ENCODE peak calls at places on chromosomes 11 and 22, in six cellular contexts. Z is coronary artery, W is RWPE2, E is thoracic aorta, N is lung, T is PC-3. O is an unnamed sample.

GRCh38 chr22:28054622-28054871 is 135.5 kb upstream of the PITPNB start:
- DNase-seq in Z (no peak), W (no peak), E (no peak), N (no peak), T (no peak), O (no peak)

GRCh38 chr11:95563859-95564258 is 225.7 kb downstream of the FAM76B start:
- DNase-seq in Z (no peak), W (no peak), E (no peak), N (no peak), T (no peak), O (no peak)

GRCh38 chr11:12683857-12684256 is 9.6 kb downstream of the TEAD1 start:
- DNase-seq in Z (no peak), W (no peak), E (no peak), N (no peak), T (peak; percentile 68), O (no peak)

GRCh38 chr11:3109434-3109833 is 52.2 kb upstream of the CARS1 start:
- DNase-seq in Z (no peak), W (no peak), E (no peak), N (no peak), T (no peak), O (no peak)

GRCh38 chr11:118322721-118323120 is 18.2 kb downstream of the CD3E start:
- DNase-seq in Z (no peak), W (no peak), E (no peak), N (no peak), T (no peak), O (no peak)

GRCh38 chr11:47399860-47400812 is 8.3 kb upstream of the SLC39A13 start:
- DNase-seq in Z (no peak), W (no peak), E (no peak), N (no peak), T (no peak), O (no peak)

GRCh38 chr11:112082729-112083128 is 3.8 kb downstream of the TIMM8B start:
- DNase-seq in Z (no peak), W (no peak), E (no peak), N (no peak), T (peak; percentile 64), O (no peak)

GRCh38 chr11:108562746-108563581 is 30.6 kb downstream of the EXPH5 start:
- DNase-seq in Z (no peak), W (no peak), E (no peak), N (no peak), T (peak; percentile 49), O (no peak)

GRCh38 chr11:468493-468892 is 18.4 kb downstream of the PTDSS2 start:
- DNase-seq in Z (no peak), W (no peak), E (no peak), N (no peak), T (no peak), O (no peak)

GRCh38 chr22:29023172-29023796 is 38.3 kb downstream of the C22orf31 start:
- DNase-seq in Z (no peak), W (no peak), E (no peak), N (no peak), T (no peak), O (no peak)

GRCh38 chr11:34789196-34789834 is 126.9 kb downstream of the APIP start:
- DNase-seq in Z (no peak), W (no peak), E (no peak), N (no peak), T (no peak), O (no peak)

GRCh38 chr22:50281957-50282356 is 11.8 kb upstream of the MAPK11 start:
- DNase-seq in Z (no peak), W (no peak), E (no peak), N (no peak), T (peak; percentile 56), O (no peak)

GRCh38 chr22:16601437-16602223 is 9.0 kb upstream of the CCT8L2 start:
- DNase-seq in Z (no peak), W (no peak), E (no peak), N (no peak), T (no peak), O (no peak)

GRCh38 chr11:2212411-2213251 is 41.0 kb upstream of the TH start:
- DNase-seq in Z (peak; percentile 66), W (peak; percentile 44), E (no peak), N (no peak), T (no peak), O (no peak)

GRCh38 chr22:42202669-42203068 is 67.8 kb downstream of the TCF20 start:
- DNase-seq in Z (no peak), W (no peak), E (no peak), N (no peak), T (no peak), O (no peak)

GRCh38 chr22:25200967-25201366 is 1.3 kb downstream of the CRYBB3 start:
- DNase-seq in Z (no peak), W (no peak), E (no peak), N (no peak), T (peak; percentile 4), O (no peak)

GRCh38 chr11:94926698-94927237 is 46.6 kb downstream of the CWC15 start:
- DNase-seq in Z (peak; percentile 91), W (no peak), E (peak; percentile 25), N (peak; percentile 59), T (peak; percentile 12), O (no peak)

GRCh38 chr11:96188625-96189006 is 154.4 kb downstream of the MAML2 start:
- DNase-seq in Z (no peak), W (no peak), E (no peak), N (no peak), T (no peak), O (no peak)

GRCh38 chr11:3041699-3042098 is 15.5 kb downstream of the CARS1 start:
- DNase-seq in Z (no peak), W (no peak), E (no peak), N (no peak), T (no peak), O (no peak)

GRCh38 chr11:1817511-1817910 is 17.3 kb upstream of the SYT8 start:
- DNase-seq in Z (no peak), W (no peak), E (no peak), N (no peak), T (peak; percentile 15), O (peak; percentile 44)

GRCh38 chr22:45488764-45489370 is 13.8 kb upstream of the FBLN1 start:
- DNase-seq in Z (no peak), W (no peak), E (no peak), N (no peak), T (no peak), O (no peak)

GRCh38 chr11:85685131-85685819 is 720 bp downstream of the CCDC89 start:
- DNase-seq in Z (peak; percentile 72), W (no peak), E (no peak), N (no peak), T (no peak), O (no peak)

GRCh38 chr11:96222102-96222501 is 120.9 kb downstream of the MAML2 start:
- DNase-seq in Z (no peak), W (no peak), E (no peak), N (no peak), T (no peak), O (no peak)

GRCh38 chr11:87778341-87778740 is 396.9 kb downstream of the RAB38 start:
- DNase-seq in Z (no peak), W (no peak), E (no peak), N (no peak), T (peak; percentile 77), O (no peak)

GRCh38 chr22:49663823-49664222 is 163.8 kb downstream of the BRD1 start:
- DNase-seq in Z (peak; percentile 68), W (peak; percentile 40), E (no peak), N (no peak), T (no peak), O (no peak)

GRCh38 chr11:134069426-134069921 is 602 bp downstream of the JAM3 start:
- DNase-seq in Z (no peak), W (no peak), E (no peak), N (no peak), T (no peak), O (no peak)

GRCh38 chr11:32215157-32215556 is 124.3 kb downstream of the RCN1 start:
- DNase-seq in Z (no peak), W (no peak), E (no peak), N (no peak), T (no peak), O (no peak)

GRCh38 chr11:109864161-109864661 is 229.0 kb upstream of the ZC3H12C start:
- DNase-seq in Z (no peak), W (no peak), E (no peak), N (no peak), T (peak; percentile 15), O (no peak)

GRCh38 chr22:27133951-27134664 is 476.7 kb downstream of the MIAT start:
- DNase-seq in Z (no peak), W (peak; percentile 79), E (no peak), N (peak; percentile 38), T (peak; percentile 43), O (peak; percentile 91)

GRCh38 chr11:15589070-15589626 is 474.4 kb downstream of the INSC start:
- DNase-seq in Z (no peak), W (no peak), E (no peak), N (no peak), T (no peak), O (no peak)

GRCh38 chr11:117946196-117946841 is 17.1 kb upstream of the TMPRSS13 start:
- DNase-seq in Z (no peak), W (no peak), E (no peak), N (peak; percentile 18), T (no peak), O (no peak)

GRCh38 chr11:26709057-26709456 is 12.8 kb downstream of the SLC5A12 start:
- DNase-seq in Z (no peak), W (no peak), E (no peak), N (no peak), T (no peak), O (no peak)
- H3K27ac ChIP-seq in Z (no peak overlapping the region), W (no peak overlapping the region), E (no peak overlapping the region), N (no peak overlapping the region), T (no peak overlapping the region), O (no peak overlapping the region)

DNA sequence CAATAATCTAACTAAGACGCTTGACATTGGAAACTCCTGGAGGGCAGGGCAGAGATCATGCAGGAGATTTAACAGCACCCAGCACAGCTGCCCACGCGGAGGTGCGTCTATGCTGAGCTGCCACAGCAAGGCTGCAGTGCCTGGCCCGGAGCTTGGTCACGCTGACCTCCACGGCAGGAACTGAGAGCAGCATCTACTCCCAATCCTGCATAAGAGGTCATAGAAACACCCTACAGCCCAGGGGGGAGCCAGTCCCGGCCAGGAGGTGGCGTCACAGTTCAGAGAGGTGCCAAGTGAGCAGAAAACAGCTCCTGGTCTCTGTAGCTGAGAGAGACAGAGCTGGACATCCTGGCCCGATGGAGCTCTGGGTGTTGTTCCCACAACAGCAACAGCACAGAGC is 121.1 kb upstream of the TMEM45B start:
- DNase-seq in Z (no peak), W (no peak), E (no peak), N (no peak), T (peak; percentile 36), O (no peak)
- TF ChIP-seq CTCF in Z (no peak), W (no peak), E (no peak), N (no peak), T (peak; percentile 57), O (no peak)

GRCh38 chr22:18933914-18934313 is 2.2 kb downstream of the PRODH start:
- DNase-seq in Z (no peak), W (no peak), E (no peak), N (no peak), T (no peak), O (no peak)
- H3K27ac ChIP-seq in Z (no peak overlapping the region), W (no peak overlapping the region), E (no peak overlapping the region), N (no peak overlapping the region), T (no peak overlapping the region), O (no peak overlapping the region)

DNA sequence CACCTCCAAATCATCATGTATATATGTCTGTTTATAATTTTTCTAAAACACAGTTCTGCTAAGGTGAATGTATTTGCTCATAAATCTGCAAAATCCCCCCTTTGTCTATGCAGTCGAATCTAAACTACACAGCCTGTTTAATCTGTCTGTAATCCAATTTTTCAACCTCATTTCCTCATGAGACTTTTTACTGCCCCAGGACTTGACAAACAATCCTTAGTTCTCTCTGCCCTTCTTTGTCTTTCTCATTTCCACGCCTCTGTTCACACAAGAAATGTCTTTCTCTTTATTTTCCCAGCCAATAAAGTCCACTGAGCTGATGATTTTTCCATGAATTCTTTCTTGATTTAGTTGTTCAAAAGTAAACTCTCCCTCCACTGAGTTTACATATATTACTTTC is 1154.3 kb downstream of the FAM181B start:
- DNase-seq in Z (no peak), W (no peak), E (no peak), N (no peak), T (no peak), O (no peak)
- TF ChIP-seq CTCF in Z (no peak), W (no peak), E (no peak), N (no peak), T (no peak), O (no peak)